ENCODE peak calls at places on chromosomes 13 and 19, in five cellular contexts. J is H1, A is transverse colon, X is AG04450, G is psoas muscle. K is an unnamed sample.

GRCh38 chr19:58562126-58563033 is 4.0 kb upstream of the UBE2M start:
- DNase-seq in X (no peak), A (no peak), G (peak; percentile 80), J (no peak), K (peak; percentile 51)

GRCh38 chr13:31631716-31632115 is 107.6 kb upstream of the RXFP2 start:
- DNase-seq in X (no peak), J (no peak), G (no peak), A (no peak), K (no peak)

GRCh38 chr19:12899891-12900518 is 9.0 kb downstream of the GCDH start:
- DNase-seq in X (no peak), A (peak; percentile 51), G (no peak), J (no peak), K (no peak)

GRCh38 chr19:47573076-47574026 is at the start of gene ZNF541:
- DNase-seq in J (no peak), G (peak; percentile 72), A (peak; percentile 61), X (no peak), K (peak; percentile 11)

GRCh38 chr13:90444232-90444631 is 903.3 kb upstream of the MIR17HG start:
- DNase-seq in X (no peak), G (no peak), A (no peak), J (no peak), K (no peak)

GRCh38 chr13:101157261-101157660 is 259.0 kb downstream of the NALCN start:
- DNase-seq in J (no peak), G (no peak), A (no peak), X (no peak), K (no peak)

GRCh38 chr13:95122063-95122462 is 179.2 kb downstream of the ABCC4 start:
- DNase-seq in A (no peak), G (no peak), J (no peak), X (no peak), K (no peak)

GRCh38 chr13:37685206-37685605 is 86.6 kb upstream of the POSTN start:
- DNase-seq in G (no peak), J (no peak), X (no peak), A (no peak), K (peak; percentile 53)

GRCh38 chr19:50490991-50491472 is 14.4 kb upstream of the GARIN5A start:
- DNase-seq in X (no peak), J (no peak), A (no peak), G (peak; percentile 85), K (no peak)

GRCh38 chr13:46983881-46984280 is 87.0 kb upstream of the HTR2A start:
- DNase-seq in X (peak; percentile 8), G (no peak), J (no peak), A (no peak), K (no peak)

GRCh38 chr19:10105241-10106099 is 692 bp upstream of the PPAN start:
- DNase-seq in J (no peak), X (no peak), A (peak; percentile 22), G (no peak), K (no peak)

GRCh38 chr19:7500811-7501450 is 12.1 kb upstream of the PEX11G start:
- DNase-seq in J (peak; percentile 92), X (no peak), G (no peak), A (peak; percentile 74), K (peak; percentile 80)

GRCh38 chr19:50718255-50719118 is 1.1 kb downstream of the SHANK1 start:
- DNase-seq in G (peak; percentile 44), A (no peak), J (peak; percentile 72), X (no peak), K (no peak)

GRCh38 chr13:31053098-31053497 is 108.6 kb downstream of the HSPH1 start:
- DNase-seq in X (no peak), A (no peak), J (no peak), G (peak; percentile 62), K (no peak)

GRCh38 chr19:52735734-52736133 is 890 bp upstream of the ZNF611 start:
- DNase-seq in J (peak; percentile 75), X (no peak), G (peak; percentile 78), A (peak; percentile 68), K (no peak)

GRCh38 chr13:53522034-53522433 is 493.4 kb downstream of the OLFM4 start:
- DNase-seq in A (no peak), X (no peak), G (no peak), J (no peak), K (no peak)

GRCh38 chr13:20371825-20372224 is 139.7 kb upstream of the GJB6 start:
- DNase-seq in A (no peak), J (no peak), X (no peak), G (no peak), K (no peak)

GRCh38 chr13:80133631-80134083 is 207.3 kb downstream of the SPRY2 start:
- DNase-seq in G (no peak), X (no peak), A (peak; percentile 15), J (no peak), K (no peak)

GRCh38 chr13:109785892-109786450 is 412 bp downstream of the IRS2 start:
- DNase-seq in G (no peak), X (no peak), A (no peak), J (no peak), K (no peak)

GRCh38 chr13:45194081-45194939 is 6.5 kb downstream of the KCTD4 start:
- DNase-seq in G (no peak), A (peak; percentile 23), J (no peak), X (no peak), K (peak; percentile 58)

GRCh38 chr19:8355631-8356402 is 8.1 kb upstream of the ANGPTL4 start:
- DNase-seq in A (no peak), X (no peak), J (no peak), G (peak; percentile 53), K (no peak)

GRCh38 chr19:51422053-51422448 is 4.6 kb upstream of the SIGLEC10 start:
- DNase-seq in G (peak; percentile 82), J (peak; percentile 100), A (peak; percentile 88), X (peak; percentile 18), K (peak; percentile 85)

GRCh38 chr13:49935171-49936084 is 712 bp downstream of the SPRYD7 start:
- DNase-seq in G (no peak), J (no peak), A (peak; percentile 38), X (no peak), K (peak; percentile 47)

GRCh38 chr13:26618726-26619125 is 61.2 kb downstream of the WASF3 start:
- DNase-seq in A (no peak), G (no peak), J (no peak), X (no peak), K (no peak)

GRCh38 chr13:76764429-76764828 is 121.8 kb downstream of the KCTD12 start:
- DNase-seq in J (no peak), X (no peak), G (peak; percentile 75), A (peak; percentile 16), K (peak; percentile 8)

GRCh38 chr13:106178816-106179215 is 356.6 kb downstream of the EFNB2 start:
- DNase-seq in X (no peak), G (no peak), A (no peak), J (no peak), K (no peak)

GRCh38 chr19:58020985-58021384 is 12.8 kb upstream of the ZSCAN1 start:
- DNase-seq in G (no peak), J (no peak), A (no peak), X (no peak), K (peak; percentile 27)

GRCh38 chr19:45729774-45730388 is 815 bp downstream of the FBXO46 start:
- DNase-seq in X (no peak), A (peak; percentile 29), G (no peak), J (peak; percentile 51), K (no peak)

GRCh38 chr13:96089749-96090239 is at the start of gene HS6ST3:
- DNase-seq in X (no peak), J (no peak), G (peak; percentile 57), A (no peak), K (peak; percentile 31)

GRCh38 chr13:114130708-114131580 is 1.5 kb downstream of the RASA3 start:
- DNase-seq in A (peak; percentile 53), J (no peak), G (peak; percentile 90), X (peak; percentile 59), K (peak; percentile 98)

GRCh38 chr19:49915271-49915670 is 13.7 kb upstream of the ATF5 start:
- DNase-seq in X (no peak), A (no peak), G (no peak), J (no peak), K (no peak)

DNA sequence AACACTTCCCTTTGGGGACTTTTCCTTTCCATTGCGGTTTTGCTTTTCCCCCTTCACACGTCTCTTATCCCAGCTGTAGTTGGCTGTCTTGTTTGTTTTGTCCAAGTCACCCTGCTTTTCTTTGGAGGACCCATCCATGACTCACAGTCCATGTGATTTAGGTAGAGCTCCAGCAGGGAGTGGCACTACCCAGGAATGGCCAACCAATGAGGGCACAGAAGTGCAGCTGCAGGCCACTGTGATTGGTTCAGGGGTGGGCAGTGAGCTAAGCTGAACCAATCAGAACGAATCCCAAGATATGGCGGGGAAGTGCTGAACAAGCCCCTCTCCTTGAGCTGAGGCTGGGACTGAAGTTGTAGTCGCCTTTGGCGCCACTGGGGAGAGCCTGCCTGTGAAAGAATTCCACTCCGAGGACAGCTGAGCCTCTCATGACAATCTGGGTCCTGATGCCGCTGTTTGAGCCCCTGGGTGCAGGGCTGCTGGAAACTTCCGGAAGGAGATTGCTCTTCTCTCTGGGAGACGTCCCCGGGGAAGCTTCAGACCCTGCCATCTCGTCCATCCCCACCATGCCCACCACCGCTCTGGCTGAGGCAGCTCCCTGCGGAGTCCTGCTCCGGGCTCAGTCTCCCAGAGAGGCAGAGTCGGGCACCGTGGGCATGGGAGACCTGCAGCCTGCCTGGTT is 62.9 kb upstream of the URI1 start:
- DNase-seq in A (no peak), G (peak; percentile 66), J (no peak), X (no peak), K (peak; percentile 89)
- H3K4me3 ChIP-seq in A (no peak overlapping the region), G (no peak overlapping the region), J (no peak overlapping the region), X (no peak overlapping the region), K (peak overlapping the region; percentile 21)

GRCh38 chr19:16605552-16605951 is 22.5 kb downstream of the MED26 start:
- DNase-seq in G (peak; percentile 81), A (no peak), J (no peak), X (no peak), K (no peak)
- TF ChIP-seq CTCF in G (no peak), A (no peak), J (no peak), X (no peak), K (no peak)

GRCh38 chr19:54804101-54804500 is 691 bp downstream of the KIR2DL4 start:
- DNase-seq in G (no peak), X (no peak), A (no peak), J (no peak), K (no peak)

GRCh38 chr19:54803410-54803809 is at the start of gene KIR2DL4:
- DNase-seq in X (no peak), J (no peak), G (no peak), A (peak; percentile 10), K (no peak)

GRCh38 chr19:54805665-54806515 is 2.5 kb downstream of the KIR2DL4 start:
- DNase-seq in G (no peak), A (no peak), X (no peak), J (no peak), K (no peak)

GRCh38 chr19:54804571-54804970 is 1.2 kb downstream of the KIR2DL4 start:
- DNase-seq in G (no peak), A (no peak), J (no peak), X (no peak), K (no peak)

GRCh38 chr19:54806516-54806838 is 3.1 kb downstream of the KIR2DL4 start:
- DNase-seq in G (no peak), X (no peak), J (no peak), A (no peak), K (no peak)
- H3K9me3 ChIP-seq in G (no peaks in the 10 kb centered on the region), X (peaks cover 61% of the 10 kb centered on the region), J (peaks cover 73% of the 10 kb centered on the region), A (no peaks in the 10 kb centered on the region), K (no peaks in the 10 kb centered on the region)

GRCh38 chr13:28719227-28719562 is 425 bp upstream of the SLC46A3 start:
- DNase-seq in J (no peak), G (no peak), X (no peak), A (no peak), K (no peak)
- H3K4me3 ChIP-seq in J (peak overlapping the region; percentile 69), G (peak overlapping the region; percentile 96), X (peak overlapping the region; percentile 73), A (peak overlapping the region; percentile 63), K (peak overlapping the region; percentile 78)

GRCh38 chr13:99087130-99087953 is 109.5 kb upstream of the DOCK9 start:
- DNase-seq in X (peak; percentile 32), J (peak; percentile 95), A (peak; percentile 95), G (peak; percentile 93), K (peak; percentile 89)
- TF ChIP-seq CTCF in X (no peak), J (no peak), A (peak; percentile 67), G (no peak), K (peak; percentile 27)